ENCODE peak calls at places on chromosomes 5 and 9, in six cellular contexts. T is transverse colon, L is tibial artery, Z is aorta, G is IMR-90, W is colonic mucosa. Q is an unnamed sample. For H3K36me3, the result is how much of the 10 kb centered on the place peaks cover.

GRCh38 chr9:109816490-109816889 is 36.5 kb downstream of the PALM2AKAP2 start:
- DNase-seq in T (no peak), L (peak), G (peak), Z (no peak), W (no peak), Q (no peak)

GRCh38 chr5:77431286-77431685 is 60.8 kb downstream of the WDR41 start:
- DNase-seq in Z (no peak), W (no peak), T (no peak), L (no peak), G (peak), Q (no peak)

GRCh38 chr5:78519198-78519941 is 129.2 kb downstream of the LHFPL2 start:
- DNase-seq in L (no peak), G (no peak), T (peak), Z (no peak), W (no peak), Q (no peak)

GRCh38 chr9:91170951-91171350 is 190.8 kb downstream of the AUH start:
- DNase-seq in Z (no peak), T (no peak), L (no peak), W (no peak), G (no peak), Q (no peak)

GRCh38 chr5:151682751-151683331 is 3.9 kb downstream of the SPARC start:
- DNase-seq in Z (no peak), T (no peak), G (peak), L (peak), W (no peak), Q (no peak)

GRCh38 chr5:168592014-168592368 is 12.8 kb upstream of the PANK3 start:
- DNase-seq in T (peak), W (no peak), L (no peak), G (peak), Z (no peak), Q (no peak)

GRCh38 chr5:137997726-137998213 is 35.1 kb downstream of the FAM13B start:
- DNase-seq in T (no peak), L (no peak), W (no peak), G (peak), Z (no peak), Q (no peak)

GRCh38 chr5:168422431-168422830 is 63.8 kb upstream of the RARS1 start:
- DNase-seq in G (no peak), W (no peak), L (no peak), T (no peak), Z (no peak), Q (no peak)

GRCh38 chr9:131033269-131034224 is 24.6 kb downstream of the LAMC3 start:
- DNase-seq in L (no peak), G (no peak), W (no peak), T (no peak), Z (no peak), Q (no peak)

GRCh38 chr5:180811012-180811622 is 8.5 kb upstream of the MGAT1 start:
- DNase-seq in G (no peak), L (peak), Z (no peak), W (no peak), T (no peak), Q (no peak)

GRCh38 chr5:5409151-5409810 is 13.2 kb upstream of the ICE1 start:
- DNase-seq in W (no peak), L (no peak), G (peak), Z (no peak), T (no peak), Q (no peak)

GRCh38 chr9:33748633-33749304 is 46.6 kb upstream of the PRSS3 start:
- DNase-seq in W (no peak), G (no peak), T (no peak), Z (no peak), L (no peak), Q (no peak)

GRCh38 chr5:1329111-1329579 is 15.8 kb downstream of the CLPTM1L start:
- DNase-seq in L (no peak), T (peak), Z (no peak), G (no peak), W (no peak), Q (no peak)

GRCh38 chr9:92097997-92098482 is 17.2 kb downstream of the SPTLC1 start:
- DNase-seq in Z (peak), L (no peak), G (peak), T (peak), W (peak), Q (peak)

GRCh38 chr5:131330031-131330430 is 66.2 kb downstream of the CDC42SE2 start:
- DNase-seq in L (no peak), T (no peak), G (no peak), Z (no peak), W (no peak), Q (no peak)

GRCh38 chr9:126915846-126916543 is 1.4 kb downstream of the RALGPS1 start:
- DNase-seq in G (no peak), L (no peak), Z (no peak), T (peak), W (peak), Q (no peak)

GRCh38 chr5:138757061-138757776 is 4.0 kb downstream of the CTNNA1 start:
- DNase-seq in L (no peak), Z (no peak), T (no peak), W (no peak), G (no peak), Q (no peak)

GRCh38 chr5:7873216-7873615 is 4.3 kb downstream of the MTRR start:
- DNase-seq in L (no peak), W (no peak), T (peak), Z (no peak), G (no peak), Q (peak)
- H3K36me3 ChIP-seq in L (under half), W (under half), T (under half), Z (under half), G (under half), Q (under half)

DNA sequence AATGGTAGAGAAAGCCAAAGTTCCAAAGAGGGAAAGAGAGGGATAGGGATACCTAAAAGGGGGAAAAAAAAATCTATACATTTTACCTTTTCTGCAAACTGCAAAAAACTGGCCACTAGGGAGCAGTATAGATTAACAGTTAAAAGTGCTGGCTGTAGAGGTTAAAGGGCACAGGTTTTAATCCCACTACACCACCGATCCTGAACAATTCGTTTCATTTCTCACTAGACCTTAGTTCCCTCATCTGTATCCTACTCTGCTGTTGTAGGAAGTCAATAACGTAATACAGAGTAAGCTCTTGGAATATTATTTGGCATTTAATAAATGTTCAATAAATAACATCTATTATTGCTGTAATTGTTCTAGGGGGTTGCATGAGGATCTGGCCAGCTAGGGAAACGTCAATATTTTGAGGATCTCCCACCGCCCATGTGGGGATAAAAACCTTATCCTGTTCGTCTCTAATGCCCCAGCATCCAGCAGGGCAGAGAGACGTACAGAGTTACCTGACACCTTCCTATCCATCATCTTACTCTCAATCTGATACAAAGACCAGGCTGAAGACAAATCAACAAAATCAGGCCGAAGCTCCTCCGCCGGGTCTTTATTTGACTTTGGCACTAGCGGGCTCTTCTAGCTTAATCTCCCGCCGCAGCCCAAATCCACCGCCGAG is 762 bp downstream of the CDC26 start:
- DNase-seq in W (peak), L (no peak), G (peak), T (no peak), Z (no peak), Q (no peak)
- H3K36me3 ChIP-seq in W (under half), L (half or more), G (under half), T (under half), Z (under half), Q (under half)

GRCh38 chr5:29367176-29367833 is 1826.2 kb upstream of the CDH6 start:
- DNase-seq in L (no peak), T (no peak), Z (no peak), W (no peak), G (no peak), Q (no peak)

GRCh38 chr5:29370248-29370647 is 1823.2 kb upstream of the CDH6 start:
- DNase-seq in T (no peak), Z (no peak), L (no peak), G (no peak), W (no peak), Q (no peak)
- H3K36me3 ChIP-seq in T (under half), Z (under half), L (under half), G (under half), W (under half), Q (under half)

DNA sequence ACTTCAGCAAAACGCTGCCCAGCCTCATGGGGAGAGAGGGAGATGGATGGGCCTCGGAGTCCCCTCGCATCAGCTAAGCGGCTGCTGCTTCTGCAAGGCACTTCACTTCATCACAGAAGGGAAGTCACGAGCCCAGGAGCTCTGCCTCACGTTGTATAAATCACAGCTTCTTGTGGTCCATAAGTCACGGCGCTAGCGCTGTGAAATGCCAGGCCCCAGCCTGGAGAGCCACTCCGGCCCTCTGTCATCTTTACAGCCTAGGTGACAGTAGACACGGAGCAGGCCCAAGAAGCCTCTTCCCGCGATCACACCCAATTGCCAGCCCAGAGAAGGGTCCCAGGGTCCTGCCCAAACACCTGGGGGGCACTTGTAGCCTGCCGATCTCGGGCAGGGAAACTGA is 23.4 kb downstream of the DBH start:
- DNase-seq in T (no peak), G (no peak), Z (no peak), W (no peak), L (no peak), Q (no peak)
- H3K36me3 ChIP-seq in T (under half), G (under half), Z (under half), W (under half), L (under half), Q (under half)

DNA sequence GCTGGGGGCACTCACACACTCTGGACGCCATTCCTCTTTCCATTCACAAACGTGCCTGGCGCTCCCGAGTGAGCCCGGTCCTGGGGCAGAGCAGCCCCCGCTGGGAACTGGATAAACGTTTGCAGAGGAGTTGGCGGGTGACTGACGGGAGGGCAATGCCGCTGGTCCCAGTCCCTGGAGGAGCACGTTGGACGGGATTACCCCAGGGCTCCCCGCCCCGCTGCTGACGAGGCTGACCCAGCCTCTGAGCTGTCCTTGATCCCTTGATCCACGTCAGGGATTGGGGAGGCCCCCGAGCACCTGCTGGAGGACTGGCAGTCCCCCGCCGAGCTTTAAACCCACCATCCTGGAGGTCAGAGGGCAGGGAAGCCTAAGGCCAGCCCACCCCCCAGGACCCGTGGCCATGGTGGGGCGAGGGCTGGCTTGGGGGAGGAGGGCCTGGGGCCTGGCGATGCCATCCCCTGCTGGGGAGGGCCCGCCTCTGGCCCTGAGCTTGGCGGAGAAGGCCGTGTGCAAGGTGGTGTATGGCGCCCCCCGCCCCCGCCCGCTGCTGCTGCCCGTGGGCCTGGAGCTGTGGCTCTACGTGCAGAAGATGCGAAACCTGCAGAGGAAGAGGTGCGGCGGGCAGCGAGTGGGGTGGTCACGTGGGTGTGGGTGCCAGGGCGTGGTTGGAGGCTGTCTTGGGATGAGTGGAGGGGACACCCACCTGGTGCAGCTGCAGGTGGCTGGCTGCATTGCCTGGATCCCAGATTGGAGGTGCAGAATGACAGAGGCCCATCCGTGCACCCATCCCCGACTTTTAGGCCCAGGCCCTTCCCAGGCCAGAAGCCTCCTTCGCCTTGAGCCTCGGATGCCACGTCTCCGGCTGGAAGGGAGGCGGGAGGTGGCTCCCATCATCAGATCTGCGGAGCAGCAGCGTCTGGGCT is 4.5 kb downstream of the GPSM1 start:
- DNase-seq in W (no peak), G (no peak), L (no peak), Z (no peak), T (no peak), Q (no peak)
- H3K36me3 ChIP-seq in W (under half), G (under half), L (under half), Z (under half), T (under half), Q (under half)

GRCh38 chr9:128164332-128164885 is 4.3 kb downstream of the BBLN start:
- DNase-seq in W (no peak), T (no peak), L (no peak), G (peak), Z (no peak), Q (no peak)
- H3K36me3 ChIP-seq in W (under half), T (under half), L (half or more), G (half or more), Z (under half), Q (under half)

GRCh38 chr9:71746023-71746752 is 22.1 kb downstream of the CEMIP2 start:
- DNase-seq in Z (no peak), W (no peak), G (no peak), L (no peak), T (no peak), Q (no peak)
- H3K36me3 ChIP-seq in Z (under half), W (under half), G (under half), L (under half), T (under half), Q (under half)

GRCh38 chr9:78304357-78304756 is 7.4 kb downstream of the PSAT1 start:
- DNase-seq in W (no peak), T (no peak), G (no peak), L (no peak), Z (no peak), Q (no peak)
- H3K36me3 ChIP-seq in W (under half), T (under half), G (under half), L (under half), Z (under half), Q (under half)

Q was measured in naive thymus-derived CD4-positive, alpha-beta T cell.